ENCODE peak calls at places on chromosomes 16 and 17, in four cellular contexts. E is omental fat pad; V is CD4-positive, CD25-positive, alpha-beta regulatory T cell; T is right atrium auricular region. F is an unnamed sample.

GRCh38 chr16:31081428-31082351 is 7.1 kb downstream of the PRSS53 start:
- DNase-seq in E (no peak), V (no peak), T (no peak), F (no peak)

GRCh38 chr17:67208232-67208631 is 36.8 kb downstream of the HELZ start:
- DNase-seq in E (no peak), V (no peak), T (no peak), F (no peak)

GRCh38 chr17:4881761-4882555 is 17.4 kb upstream of the C17orf107 start:
- DNase-seq in E (peak; percentile 52), V (peak; percentile 64), T (no peak), F (no peak)

GRCh38 chr17:12107905-12108304 is 87.2 kb downstream of the MAP2K4 start:
- DNase-seq in E (no peak), V (no peak), T (no peak), F (no peak)

GRCh38 chr17:64019486-64020067 is 856 bp downstream of the ICAM2 start:
- DNase-seq in E (no peak), V (no peak), T (no peak), F (no peak)

GRCh38 chr16:4208529-4208835 is 33.4 kb downstream of the SRL start:
- DNase-seq in E (no peak), V (no peak), T (no peak), F (no peak)

GRCh38 chr17:33284022-33284421 is 9.1 kb downstream of the ASIC2 start:
- DNase-seq in E (no peak), V (no peak), T (peak; percentile 69), F (no peak)

GRCh38 chr17:348692-349425 is 3.7 kb downstream of the RPH3AL start:
- DNase-seq in E (no peak), V (no peak), T (no peak), F (no peak)

GRCh38 chr16:87692176-87692575 is 73.6 kb downstream of the KLHDC4 start:
- DNase-seq in E (no peak), V (no peak), T (no peak), F (no peak)

GRCh38 chr17:54172096-54172495 is 349.4 kb downstream of the KIF2B start:
- DNase-seq in E (no peak), V (no peak), T (no peak), F (no peak)

GRCh38 chr16:67729636-67730248 is 10.6 kb upstream of the GFOD2 start:
- DNase-seq in E (no peak), V (no peak), T (no peak), F (no peak)

GRCh38 chr17:33444731-33445130 is 151.6 kb upstream of the ASIC2 start:
- DNase-seq in E (no peak), V (no peak), T (no peak), F (no peak)

GRCh38 chr17:30191072-30191471 is 44.4 kb downstream of the SLC6A4 start:
- DNase-seq in E (no peak), V (no peak), T (no peak), F (no peak)

GRCh38 chr16:26795184-26795583 is 271.5 kb upstream of the C16orf82 start:
- DNase-seq in E (no peak), V (peak; percentile 53), T (no peak), F (no peak)

GRCh38 chr16:69171325-69172095 is 15.5 kb upstream of the SNTB2 start:
- DNase-seq in E (no peak), V (no peak), T (no peak), F (no peak)

GRCh38 chr17:1865252-1866037 is 35.6 kb downstream of the RPA1 start:
- DNase-seq in E (no peak), V (peak; percentile 77), T (no peak), F (peak; percentile 57)

GRCh38 chr16:84478172-84478948 is 26.1 kb downstream of the MEAK7 start:
- DNase-seq in E (no peak), V (no peak), T (peak; percentile 38), F (peak; percentile 51)

GRCh38 chr17:62678214-62678919 is 50.9 kb downstream of the MRC2 start:
- DNase-seq in E (no peak), V (no peak), T (no peak), F (no peak)

GRCh38 chr17:10105513-10106001 is 92.8 kb downstream of the GAS7 start:
- DNase-seq in E (peak; percentile 27), V (no peak), T (peak; percentile 94), F (no peak)

GRCh38 chr17:44599298-44600175 is 42.3 kb downstream of the FZD2 start:
- DNase-seq in E (peak; percentile 38), V (no peak), T (peak; percentile 75), F (no peak)

GRCh38 chr17:56581635-56582605 is 11.6 kb upstream of the NOG start:
- DNase-seq in E (no peak), V (no peak), T (no peak), F (no peak)

GRCh38 chr16:77955127-77955526 is 67.2 kb upstream of the CLEC3A start:
- DNase-seq in E (no peak), V (no peak), T (no peak), F (no peak)

GRCh38 chr17:4136373-4136772 is 6.5 kb downstream of the ZZEF1 start:
- DNase-seq in E (no peak), V (no peak), T (no peak), F (no peak)

GRCh38 chr16:8733849-8734540 is 59.6 kb downstream of the ABAT start:
- DNase-seq in E (no peak), V (no peak), T (no peak), F (no peak)

GRCh38 chr16:56851671-56852400 is 13.2 kb upstream of the SLC12A3 start:
- DNase-seq in E (no peak), V (peak; percentile 27), T (no peak), F (no peak)

GRCh38 chr17:30426292-30426691 is 47.6 kb downstream of the CPD start:
- DNase-seq in E (no peak), V (no peak), T (no peak), F (no peak)

GRCh38 chr16:55250641-55251550 is 73.1 kb upstream of the IRX6 start:
- DNase-seq in E (no peak), V (no peak), T (no peak), F (no peak)

GRCh38 chr16:51343411-51343810 is 192.3 kb upstream of the SALL1 start:
- DNase-seq in E (no peak), V (no peak), T (no peak), F (no peak)

GRCh38 chr16:27441276-27441675 is 39.3 kb downstream of the IL21R start:
- DNase-seq in E (no peak), V (no peak), T (no peak), F (no peak)

GRCh38 chr17:66839616-66840015 is 4.7 kb downstream of the CACNG5 start:
- DNase-seq in E (no peak), V (no peak), T (no peak), F (no peak)

GRCh38 chr16:87931504-87931903 is 4.8 kb downstream of the CA5A start:
- DNase-seq in E (no peak), V (no peak), T (no peak), F (no peak)

GRCh38 chr17:57708401-57708800 is 36.7 kb downstream of the CCDC182 start:
- DNase-seq in E (no peak), V (no peak), T (peak; percentile 11), F (no peak)

GRCh38 chr17:75250009-75250471 is 11.4 kb downstream of the GGA3 start:
- DNase-seq in E (no peak), V (peak; percentile 82), T (no peak), F (no peak)

GRCh38 chr16:15769239-15769638 is 87.6 kb downstream of the MYH11 start:
- DNase-seq in E (no peak), V (no peak), T (no peak), F (no peak)

F was measured in osteocyte.